ENCODE peak calls at places on chromosome 22, in four cellular contexts. F, Y, Q and K are unnamed samples.

GRCh38 chr22:42938449-42938848 is 76.5 kb downstream of the PACSIN2 start:
- DNase-seq in Q (no peak), Y (no peak), F (no peak), K (no peak)

GRCh38 chr22:42173183-42173926 is 42.7 kb upstream of the CYP2D6 start:
- DNase-seq in Y (no peak), F (no peak), Q (no peak), K (no peak)

GRCh38 chr22:19855504-19856409 is 1.1 kb upstream of the GNB1L start:
- DNase-seq in Y (peak; percentile 78), Q (peak; percentile 73), F (no peak), K (peak; percentile 68)

GRCh38 chr22:39457546-39458442 is 982 bp downstream of the MGAT3 start:
- DNase-seq in Y (no peak), F (no peak), Q (no peak), K (no peak)

GRCh38 chr22:49788492-49788891 is 39.2 kb downstream of the BRD1 start:
- DNase-seq in Y (no peak), Q (peak; percentile 63), F (no peak), K (no peak)

GRCh38 chr22:49951986-49952896 is 8.3 kb upstream of the PIM3 start:
- DNase-seq in F (peak; percentile 54), Q (no peak), Y (no peak), K (no peak)

GRCh38 chr22:26642465-26643367 is 14.7 kb upstream of the MIAT start:
- DNase-seq in Y (peak; percentile 60), F (no peak), Q (peak; percentile 68), K (no peak)

GRCh38 chr22:37708580-37709444 is 12.0 kb downstream of the TRIOBP start:
- DNase-seq in Y (no peak), Q (no peak), F (no peak), K (no peak)

GRCh38 chr22:37843746-37844089 is 416 bp downstream of the ANKRD54 start:
- DNase-seq in Y (no peak), F (no peak), Q (peak; percentile 75), K (no peak)

GRCh38 chr22:32606181-32606580 is 131.6 kb downstream of the FBXO7 start:
- DNase-seq in F (no peak), Y (no peak), Q (no peak), K (no peak)

GRCh38 chr22:45911601-45912271 is 65.2 kb downstream of the WNT7B start:
- DNase-seq in Y (no peak), F (no peak), Q (no peak), K (peak; percentile 84)

GRCh38 chr22:37340331-37341262 is 58.3 kb downstream of the CYTH4 start:
- DNase-seq in F (no peak), Q (no peak), Y (no peak), K (no peak)

GRCh38 chr22:49715450-49715849 is 112.2 kb downstream of the BRD1 start:
- DNase-seq in Q (no peak), Y (no peak), F (no peak), K (no peak)

GRCh38 chr22:35514366-35514765 is 26.3 kb upstream of the RASD2 start:
- DNase-seq in Q (no peak), F (no peak), Y (no peak), K (no peak)

GRCh38 chr22:39243443-39244072 is 1.2 kb downstream of the PDGFB start:
- DNase-seq in F (no peak), Q (no peak), Y (no peak), K (no peak)

GRCh38 chr22:24695958-24696511 is 78.5 kb downstream of the PIWIL3 start:
- DNase-seq in F (no peak), Q (peak; percentile 46), Y (no peak), K (peak; percentile 76)

GRCh38 chr22:19043111-19044085 is 78.8 kb downstream of the DGCR2 start:
- DNase-seq in Y (no peak), Q (peak; percentile 11), F (no peak), K (no peak)

GRCh38 chr22:20084547-20085413 is 4.7 kb downstream of the DGCR8 start:
- DNase-seq in Y (peak; percentile 52), F (no peak), Q (peak; percentile 33), K (no peak)

GRCh38 chr22:40714514-40714966 is 35.3 kb downstream of the MCHR1 start:
- DNase-seq in Y (no peak), Q (no peak), F (no peak), K (no peak)

GRCh38 chr22:24156146-24156914 is 25.0 kb upstream of the SUSD2 start:
- DNase-seq in Y (peak; percentile 79), F (no peak), Q (peak; percentile 69), K (no peak)

GRCh38 chr22:43587574-43587973 is 175.8 kb downstream of the MPPED1 start:
- DNase-seq in Y (no peak), Q (no peak), F (no peak), K (no peak)

GRCh38 chr22:29306175-29306829 is at the start of gene GAS2L1:
- DNase-seq in Q (peak; percentile 92), Y (no peak), F (no peak), K (peak; percentile 77)

GRCh38 chr22:37353839-37354238 is 71.5 kb downstream of the CYTH4 start:
- DNase-seq in Q (no peak), F (no peak), Y (no peak), K (no peak)

GRCh38 chr22:28220626-28221363 is 301.7 kb upstream of the PITPNB start:
- DNase-seq in Y (no peak), Q (no peak), F (no peak), K (no peak)

GRCh38 chr22:37472418-37473006 is 13.7 kb downstream of the MFNG start:
- DNase-seq in Y (peak; percentile 62), Q (peak; percentile 67), F (no peak), K (no peak)

GRCh38 chr22:42343136-42343484 is 72.7 kb upstream of the TCF20 start:
- DNase-seq in Y (no peak), F (no peak), Q (peak; percentile 55), K (no peak)

GRCh38 chr22:50627452-50627913 is 469 bp downstream of the ARSA start:
- DNase-seq in Y (no peak), Q (no peak), F (no peak), K (no peak)

GRCh38 chr22:23282089-23282501 is 101.8 kb downstream of the BCR start:
- DNase-seq in Y (no peak), F (no peak), Q (peak; percentile 58), K (peak; percentile 89)

GRCh38 chr22:23549198-23549595 is 30.9 kb downstream of the IGLL1 start:
- DNase-seq in Q (no peak), Y (no peak), F (no peak), K (no peak)

GRCh38 chr22:46275455-46276129 is 7.8 kb downstream of the TTC38 start:
- DNase-seq in F (no peak), Q (no peak), Y (peak; percentile 36), K (no peak)

GRCh38 chr22:50243704-50244419 is 961 bp downstream of the TUBGCP6 start:
- DNase-seq in Y (peak; percentile 41), F (no peak), Q (no peak), K (no peak)

GRCh38 chr22:44645083-44645482 is 56.9 kb upstream of the PRR5 start:
- DNase-seq in F (no peak), Q (no peak), Y (no peak), K (no peak)

GRCh38 chr22:36336246-36337182 is 51.3 kb downstream of the MYH9 start:
- DNase-seq in F (no peak), Y (no peak), Q (no peak), K (no peak)

GRCh38 chr22:24423519-24424000 is 3.8 kb upstream of the ADORA2A start:
- DNase-seq in Y (peak; percentile 63), F (no peak), Q (peak; percentile 76), K (peak; percentile 63)